ENCODE peak calls at places on chromosomes 2 and 18, in ten cellular contexts. R is cardiac fibroblast, H is fibroblast of lung, W is colonic mucosa, S is astrocyte, B is fibroblast of mammary gland, J is dorsolateral prefrontal cortex, F is K562, D is keratinocyte, U is A549. T is an unnamed sample.

GRCh38 chr2:29923110-29923721 is 1.8 kb upstream of the ALK start:
- DNase-seq in R (peak; percentile 75), H (peak; percentile 62), W (peak; percentile 46), S (peak; percentile 18), B (peak; percentile 64), J (peak; percentile 67), F (peak; percentile 60), D (peak; percentile 9), U (peak; percentile 75), T (peak; percentile 16)

GRCh38 chr2:111702119-111702808 is 181.7 kb downstream of the ANAPC1 start:
- DNase-seq in R (peak; percentile 76), H (peak; percentile 65), W (peak; percentile 78), S (peak; percentile 28), B (peak; percentile 77), J (no peak), F (peak; percentile 79), D (no peak), U (peak; percentile 73), T (no peak)

GRCh38 chr2:160139350-160139749 is 60.7 kb downstream of the ITGB6 start:
- DNase-seq in R (no peak), H (no peak), W (no peak), S (no peak), B (no peak), J (no peak), F (no peak), D (no peak), U (no peak), T (no peak)

GRCh38 chr2:24404582-24404981 is 44.2 kb upstream of the ITSN2 start:
- DNase-seq in R (peak; percentile 39), H (peak; percentile 50), W (no peak), S (peak; percentile 63), B (peak; percentile 62), J (no peak), F (no peak), D (no peak), U (no peak), T (no peak)

GRCh38 chr2:182186132-182186735 is 200.6 kb downstream of the PPP1R1C start:
- DNase-seq in R (peak; percentile 65), H (peak; percentile 50), W (no peak), S (no peak), B (peak; percentile 49), J (no peak), F (peak; percentile 14), D (no peak), U (peak; percentile 30), T (no peak)

GRCh38 chr18:50711401-50711800 is 108.4 kb downstream of the MRO start:
- DNase-seq in R (no peak), H (no peak), W (no peak), S (no peak), B (no peak), J (no peak), F (no peak), D (no peak), U (no peak), T (no peak)

GRCh38 chr2:98013407-98014042 is 17.8 kb upstream of the TMEM131 start:
- DNase-seq in R (peak; percentile 47), H (peak; percentile 68), W (no peak), S (peak; percentile 88), B (peak; percentile 85), J (no peak), F (no peak), D (no peak), U (no peak), T (peak; percentile 83)

GRCh38 chr2:79935771-79936657 is 368.5 kb downstream of the LRRTM1 start:
- DNase-seq in R (peak; percentile 78), H (peak; percentile 88), W (peak; percentile 63), S (peak; percentile 40), B (peak; percentile 70), J (peak; percentile 69), F (peak; percentile 24), D (no peak), U (peak; percentile 78), T (no peak)

GRCh38 chr2:16666453-16666801 is 793 bp upstream of the CYRIA start:
- DNase-seq in R (peak; percentile 88), H (peak; percentile 80), W (no peak), S (peak; percentile 76), B (peak; percentile 89), J (no peak), F (no peak), D (no peak), U (no peak), T (no peak)

GRCh38 chr2:134763164-134763710 is 44.4 kb upstream of the TMEM163 start:
- DNase-seq in R (peak; percentile 50), H (no peak), W (no peak), S (no peak), B (no peak), J (no peak), F (no peak), D (no peak), U (no peak), T (no peak)

GRCh38 chr2:73035899-73036778 is 35.4 kb downstream of the SFXN5 start:
- DNase-seq in R (no peak), H (no peak), W (no peak), S (no peak), B (no peak), J (no peak), F (peak; percentile 28), D (no peak), U (peak; percentile 27), T (no peak)

GRCh38 chr2:71603851-71604708 is 150.7 kb downstream of the DYSF start:
- DNase-seq in R (no peak), H (no peak), W (no peak), S (no peak), B (no peak), J (peak; percentile 40), F (no peak), D (no peak), U (no peak), T (no peak)

GRCh38 chr2:37324536-37324785 is 172 bp downstream of the PRKD3 start:
- DNase-seq in R (peak; percentile 69), H (peak; percentile 78), W (no peak), S (peak; percentile 43), B (peak; percentile 59), J (no peak), F (no peak), D (no peak), U (no peak), T (no peak)

GRCh38 chr2:136448435-136448834 is 316.9 kb upstream of the THSD7B start:
- DNase-seq in R (no peak), H (no peak), W (no peak), S (no peak), B (no peak), J (no peak), F (no peak), D (no peak), U (no peak), T (no peak)

GRCh38 chr2:9528036-9528787 is 27.4 kb downstream of the ADAM17 start:
- DNase-seq in R (no peak), H (no peak), W (no peak), S (no peak), B (no peak), J (no peak), F (no peak), D (no peak), U (no peak), T (no peak)

GRCh38 chr2:8303322-8303832 is 378.5 kb upstream of the ID2 start:
- DNase-seq in R (no peak), H (peak; percentile 34), W (peak; percentile 54), S (peak; percentile 26), B (no peak), J (peak; percentile 52), F (no peak), D (no peak), U (no peak), T (peak; percentile 96)
- TF ChIP-seq CTCF in R (no peak), H (no peak), W (no peak), S (no peak), B (no peak), J (no peak), F (no peak), D (no peak), U (no peak), T (peak; percentile 25)

GRCh38 chr2:21007129-21008013 is 36.5 kb downstream of the APOB start:
- DNase-seq in R (no peak), H (no peak), W (no peak), S (no peak), B (no peak), J (no peak), F (no peak), D (no peak), U (no peak), T (no peak)
- H3K4me3 ChIP-seq in R (no peak overlapping the region), H (no peak overlapping the region), W (no peak overlapping the region), S (no peak overlapping the region), B (no peak overlapping the region), J (no peak overlapping the region), F (no peak overlapping the region), D (no peak overlapping the region), U (no peak overlapping the region), T (no peak overlapping the region)

GRCh38 chr18:10202947-10203346 is 251.5 kb upstream of the APCDD1 start:
- DNase-seq in R (no peak), H (no peak), W (no peak), S (no peak), B (no peak), J (no peak), F (no peak), D (no peak), U (no peak), T (no peak)

GRCh38 chr18:10201226-10201625 is 253.2 kb upstream of the APCDD1 start:
- DNase-seq in R (no peak), H (no peak), W (no peak), S (no peak), B (no peak), J (no peak), F (no peak), D (no peak), U (no peak), T (no peak)

GRCh38 chr18:10207682-10208081 is 246.8 kb upstream of the APCDD1 start:
- DNase-seq in R (no peak), H (no peak), W (no peak), S (no peak), B (peak; percentile 8), J (no peak), F (no peak), D (no peak), U (no peak), T (no peak)

GRCh38 chr18:10201655-10202054 is 252.8 kb upstream of the APCDD1 start:
- DNase-seq in R (no peak), H (no peak), W (no peak), S (no peak), B (no peak), J (no peak), F (no peak), D (no peak), U (no peak), T (no peak)

DNA sequence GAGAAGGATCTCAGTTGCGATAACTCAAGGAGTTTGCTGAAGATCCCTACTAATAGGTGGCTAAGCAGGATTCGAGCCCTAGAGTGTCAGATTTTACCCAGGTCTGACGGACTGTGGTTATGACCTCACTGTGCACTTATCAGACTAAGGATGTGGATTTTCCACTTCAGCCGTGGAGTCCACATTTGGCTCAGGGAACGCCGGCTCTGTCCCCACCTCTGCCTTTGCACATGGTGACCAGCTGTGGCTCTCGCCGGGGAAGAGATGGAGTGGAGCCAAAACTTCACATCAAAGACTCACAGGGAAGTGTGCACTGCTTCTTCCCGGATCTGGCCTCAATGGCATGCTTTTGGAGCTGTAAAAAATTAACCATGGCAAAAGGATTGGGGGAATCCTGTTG is 249.3 kb upstream of the APCDD1 start:
- DNase-seq in R (peak; percentile 1), H (no peak), W (no peak), S (peak; percentile 66), B (peak; percentile 24), J (no peak), F (no peak), D (no peak), U (no peak), T (no peak)
- TF ChIP-seq CTCF in R (no peak), H (no peak), W (no peak), S (no peak), B (no peak), J (no peak), F (no peak), D (no peak), U (no peak), T (no peak)

GRCh38 chr2:6073260-6074141 is 381.3 kb downstream of the SOX11 start:
- DNase-seq in R (no peak), H (peak; percentile 40), W (no peak), S (peak; percentile 87), B (no peak), J (no peak), F (no peak), D (no peak), U (no peak), T (no peak)
- H3K4me3 ChIP-seq in R (no peak overlapping the region), H (no peak overlapping the region), W (no peak overlapping the region), S (peak overlapping the region; percentile 22), B (no peak overlapping the region), J (peak overlapping the region; percentile 35), F (no peak overlapping the region), D (no peak overlapping the region), U (no peak overlapping the region), T (no peak overlapping the region)

T was measured in GM12864.